ENCODE peak calls at places on chromosomes 5 and 9, in four cellular contexts. F is HepG2, Q is GM12878, R is K562. V is an unnamed sample.
A peak's percentile ranks its signal among the peaks of the same experiment; 100 is the strongest.

GRCh38 chr9:18996191-18996590 is 36.8 kb downstream of the SAXO1 start:
- DNase-seq in F (no peak), Q (no peak), R (no peak), V (no peak)

GRCh38 chr5:52948418-52949076 is 40.6 kb upstream of the ITGA2 start:
- DNase-seq in F (peak; percentile 82), Q (peak; percentile 42), R (peak; percentile 57), V (peak; percentile 58)

GRCh38 chr9:97632406-97632991 is 669 bp downstream of the TSTD2 start:
- DNase-seq in F (no peak), Q (no peak), R (no peak), V (no peak)

GRCh38 chr5:133773247-133774202 is 161.2 kb upstream of the FSTL4 start:
- DNase-seq in F (no peak), Q (no peak), R (no peak), V (no peak)

GRCh38 chr5:154860123-154860522 is 1.7 kb downstream of the CNOT8 start:
- DNase-seq in F (peak; percentile 58), Q (no peak), R (peak; percentile 41), V (no peak)

GRCh38 chr9:97470076-97470475 is 31.4 kb upstream of the TMOD1 start:
- DNase-seq in F (no peak), Q (no peak), R (no peak), V (peak; percentile 37)

GRCh38 chr9:96567203-96567700 is 52.4 kb downstream of the CDC14B start:
- DNase-seq in F (no peak), Q (no peak), R (no peak), V (peak; percentile 79)

GRCh38 chr9:116288658-116289057 is 135.1 kb downstream of the PAPPA start:
- DNase-seq in F (no peak), Q (no peak), R (peak; percentile 15), V (no peak)

GRCh38 chr5:60604771-60605170 is 95.2 kb downstream of the DEPDC1B start:
- DNase-seq in F (no peak), Q (no peak), R (no peak), V (no peak)

GRCh38 chr9:119453980-119454379 is 84.7 kb upstream of the BRINP1 start:
- DNase-seq in F (no peak), Q (no peak), R (no peak), V (no peak)

GRCh38 chr5:39015743-39016586 is 58.2 kb downstream of the RICTOR start:
- DNase-seq in F (peak; percentile 14), Q (no peak), R (no peak), V (no peak)

GRCh38 chr5:68046445-68046844 is 169.1 kb upstream of the PIK3R1 start:
- DNase-seq in F (peak; percentile 6), Q (no peak), R (no peak), V (no peak)

GRCh38 chr9:96232539-96233241 is 69.3 kb downstream of the HSD17B3 start:
- DNase-seq in F (peak; percentile 41), Q (no peak), R (peak; percentile 56), V (peak; percentile 70)

DNA sequence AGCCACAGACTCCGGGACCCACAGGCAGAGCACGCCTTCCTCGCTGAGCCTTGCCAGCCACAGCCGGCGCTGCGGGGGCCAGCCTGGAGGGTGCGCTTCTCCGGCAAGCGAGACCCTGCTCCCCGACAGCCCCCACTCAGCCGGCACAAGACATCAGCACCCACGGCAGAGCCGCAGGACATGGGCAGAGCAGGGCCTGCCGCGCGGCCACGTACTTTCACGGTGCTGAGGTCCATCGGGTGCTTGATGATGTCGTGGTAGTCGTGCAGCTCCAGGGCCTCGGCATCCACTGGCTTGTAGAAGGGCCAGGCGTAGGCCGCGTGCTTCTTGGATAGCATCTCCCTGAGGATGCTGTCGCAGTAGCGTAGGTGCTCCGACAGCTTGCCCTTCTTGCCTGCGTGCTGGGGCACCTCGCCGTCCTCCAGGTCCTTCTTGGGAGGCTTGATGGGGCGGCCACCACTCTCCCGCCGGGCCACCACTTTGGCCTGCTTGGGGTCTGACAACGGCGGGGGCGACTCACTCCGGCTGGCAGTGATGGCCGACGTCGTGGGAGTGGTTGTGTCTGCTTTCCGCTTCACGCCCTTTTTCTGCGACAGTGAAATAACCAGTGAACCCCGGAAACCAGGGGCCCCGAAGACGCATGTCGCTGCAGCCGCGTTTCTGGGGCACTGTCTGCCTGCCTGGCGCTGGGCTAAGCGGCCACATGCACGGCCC is 19.8 kb downstream of the BRD3 start:
- DNase-seq in F (no peak), Q (no peak), R (no peak), V (no peak)
- TF ChIP-seq NFIC in F (no peak), Q (no peak), R (no peak), V (no peak)

DNA sequence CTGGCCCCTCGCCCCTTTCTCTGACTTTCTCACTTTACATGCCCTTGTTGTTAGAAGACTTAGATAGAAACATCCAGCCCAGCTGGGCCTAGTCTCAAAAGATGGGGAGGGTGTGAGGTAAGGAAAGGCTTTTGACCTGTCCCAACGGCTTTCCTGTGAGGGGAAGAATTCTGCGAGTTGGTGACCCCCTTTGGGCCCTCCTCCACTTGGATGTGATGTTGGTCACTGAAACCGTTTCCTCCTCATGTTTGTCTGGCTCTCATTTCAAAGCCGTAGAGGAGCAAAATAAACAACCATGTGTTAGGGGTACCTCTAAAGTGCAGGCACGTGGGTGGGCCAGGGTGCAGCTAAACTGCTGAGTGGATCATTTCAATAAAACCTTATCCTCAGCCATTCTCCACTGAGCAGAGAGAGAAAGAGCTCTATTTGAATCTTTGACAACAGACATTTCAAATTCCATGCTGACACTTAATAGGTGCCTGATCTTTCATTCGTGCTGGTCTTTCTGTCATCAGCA is 84.3 kb upstream of the MELK start:
- DNase-seq in F (no peak), Q (no peak), R (peak; percentile 16), V (no peak)
- TF ChIP-seq NFIC in F (no peak), Q (no peak), R (no peak), V (no peak)

DNA sequence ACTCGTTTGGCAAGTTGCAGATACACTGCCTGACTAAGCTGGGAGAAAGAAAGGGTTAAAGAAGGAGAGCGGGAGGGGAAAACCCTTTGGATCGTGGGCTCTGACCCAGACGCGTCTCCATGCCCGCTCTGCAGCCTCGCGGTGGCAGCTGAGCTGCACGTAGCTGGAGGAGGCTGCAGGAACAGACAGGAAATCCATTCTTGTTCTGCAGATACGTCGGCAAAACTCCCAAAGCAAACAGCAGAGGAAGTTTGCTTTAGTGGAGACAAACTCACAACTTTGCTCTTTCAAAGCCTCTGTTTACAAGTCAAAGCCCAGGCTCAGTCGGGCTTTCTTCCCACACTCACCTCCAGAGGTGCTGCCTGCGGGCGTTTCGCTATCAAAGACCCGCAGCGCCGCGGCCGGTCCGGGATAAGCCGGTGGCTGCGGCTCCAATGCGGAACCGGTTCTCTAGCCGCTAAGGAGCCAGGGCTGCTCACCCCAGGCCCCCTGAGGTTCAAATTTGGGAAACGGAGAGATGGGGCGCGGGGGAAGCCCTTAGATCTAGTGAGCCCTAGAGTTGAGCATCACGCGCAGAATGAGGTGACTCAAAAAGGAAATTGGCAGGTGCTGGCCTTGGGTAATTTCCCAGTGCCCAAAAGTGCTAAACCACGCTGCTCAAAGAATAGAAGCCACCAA is 60.7 kb downstream of the MAT2B start:
- DNase-seq in F (peak; percentile 76), Q (peak; percentile 11), R (no peak), V (no peak)
- TF ChIP-seq NFIC in F (no peak), Q (no peak), R (no peak), V (no peak)

DNA sequence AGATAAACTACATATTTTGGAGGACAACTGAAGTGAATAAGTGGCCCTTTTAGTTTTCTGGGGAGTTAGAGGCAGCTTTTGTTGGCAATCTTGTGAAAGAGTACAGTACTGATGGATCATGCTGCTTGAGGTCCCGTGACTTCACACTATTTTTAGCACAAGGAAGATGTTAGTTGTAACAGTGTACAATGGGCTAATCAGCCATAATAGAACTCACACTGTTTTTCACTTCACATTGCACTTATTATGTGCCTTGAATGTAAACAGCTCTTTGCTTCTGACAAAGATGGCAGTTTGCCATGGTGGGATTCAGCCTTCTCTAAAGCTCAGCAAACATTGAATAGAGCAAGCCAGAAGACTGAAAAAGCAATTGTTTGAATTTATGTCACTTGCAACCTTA is 176.7 kb upstream of the ZNF608 start:
- DNase-seq in F (no peak), Q (no peak), R (no peak), V (no peak)
- TF ChIP-seq NFIC in F (no peak), Q (no peak), R (no peak), V (no peak)